ENCODE peak calls at places on chromosomes 4 and X, in six cellular contexts. G, H, P, O, U and L are unnamed samples.

GRCh38 chrX:40996886-40997530 is 88.2 kb upstream of the USP9X start:
- DNase-seq in H (peak), P (no peak), G (peak), O (peak), U (peak), L (peak)

GRCh38 chrX:9867753-9868152 is 81.5 kb downstream of the SHROOM2 start:
- DNase-seq in U (no peak), O (no peak), P (no peak), G (no peak), H (no peak), L (no peak)

GRCh38 chrX:123424546-123424945 is 240.5 kb downstream of the GRIA3 start:
- DNase-seq in U (no peak), O (no peak), P (peak), H (no peak), G (peak), L (no peak)

GRCh38 chrX:13816899-13817298 is at the start of gene GPM6B:
- DNase-seq in H (no peak), G (no peak), O (no peak), P (no peak), U (no peak), L (no peak)

GRCh38 chrX:10512258-10512657 is 108.1 kb downstream of the MID1 start:
- DNase-seq in P (no peak), U (no peak), O (peak), G (no peak), H (no peak), L (no peak)

GRCh38 chrX:153469811-153470410 is 465 bp downstream of the HAUS7 start:
- DNase-seq in G (no peak), U (no peak), O (peak), P (no peak), H (peak), L (peak)

GRCh38 chr4:169485791-169486742 is 126.3 kb downstream of the NEK1 start:
- DNase-seq in U (peak), P (peak), O (peak), H (no peak), G (peak), L (peak)

GRCh38 chr4:170091069-170091696 is 1.4 kb upstream of the AADAT start:
- DNase-seq in P (no peak), G (no peak), U (no peak), O (no peak), H (no peak), L (no peak)

GRCh38 chrX:40504801-40505605 is 75.8 kb upstream of the ATP6AP2 start:
- DNase-seq in H (no peak), U (no peak), O (no peak), P (peak), G (no peak), L (no peak)

GRCh38 chrX:132634521-132634920 is 145.7 kb upstream of the MBNL3 start:
- DNase-seq in H (no peak), U (no peak), G (no peak), P (no peak), O (peak), L (no peak)

DNA sequence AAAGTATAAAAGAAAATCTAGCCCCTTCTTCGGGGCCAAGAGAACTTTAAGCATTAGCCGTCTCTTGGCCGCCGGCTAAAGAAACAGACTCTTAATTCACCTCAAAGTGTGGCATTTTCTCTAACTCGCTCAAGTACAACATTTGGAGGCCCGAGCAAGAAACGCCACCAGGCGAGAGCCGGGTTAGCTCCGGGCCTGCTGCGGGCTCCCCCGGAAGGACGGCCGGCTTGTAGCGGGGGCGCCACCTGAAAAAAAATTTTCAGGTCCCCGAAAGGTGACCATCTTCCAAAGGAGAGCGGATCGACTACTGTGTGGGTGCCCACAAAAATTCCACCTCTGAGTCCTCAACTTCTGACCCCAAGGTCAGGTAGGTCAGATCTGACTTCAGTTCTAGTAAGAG is 156.0 kb downstream of the DEFB131A start:
- DNase-seq in H (no peak), P (no peak), U (no peak), G (no peak), O (no peak), L (no peak)
- TF ChIP-seq MAX in H (no peak), P (no peak), U (no peak), G (no peak), O (no peak), L (no peak)

DNA sequence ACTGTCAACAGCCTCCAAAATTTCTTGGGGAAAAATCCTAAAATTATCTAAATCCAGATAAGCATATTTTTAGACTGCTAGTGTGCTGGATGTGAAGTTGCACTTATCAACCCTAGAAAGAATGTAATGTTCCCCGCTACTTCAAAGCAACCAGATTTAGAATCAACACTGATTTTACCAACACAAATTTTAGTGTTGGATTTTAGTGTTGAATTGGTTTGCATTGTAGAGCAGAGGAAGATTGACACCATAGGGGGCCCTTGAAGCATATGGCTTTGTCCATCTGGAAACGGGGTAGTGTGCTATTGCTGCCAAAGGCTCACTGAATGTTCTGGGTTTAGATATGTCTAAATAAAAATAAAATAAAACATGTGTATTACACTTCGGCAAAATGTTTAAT is 126.3 kb upstream of the EMCN start:
- DNase-seq in G (no peak), H (no peak), U (no peak), O (no peak), P (no peak), L (no peak)
- TF ChIP-seq MYC in G (no peak), H (no peak), U (no peak), O (no peak), P (no peak), L (no peak)

GRCh38 chr4:38782452-38783108 is at the start of gene TLR10:
- DNase-seq in P (peak), U (peak), H (peak), O (peak), G (peak), L (peak)
- TF ChIP-seq POLR2A in P (peak), U (no peak), H (no peak), O (no peak), G (no peak), L (no peak)

GRCh38 chr4:140090215-140090731 is 63.7 kb downstream of the MAML3 start:
- DNase-seq in P (no peak), G (peak), H (no peak), O (peak), U (peak), L (no peak)
- TF ChIP-seq MAX in P (no peak), G (peak), H (no peak), O (no peak), U (no peak), L (no peak)